ENCODE peak calls at places on chromosomes 11 and 22, in six cellular contexts. A is H9; Z is kidney epithelial cell; X is DMS53; B is C1 segment of cervical spinal cord; D is activated CD8-positive, alpha-beta T cell treated with anti-CD3 and anti-CD28 coated beads for 36 hours. W is an unnamed sample.

GRCh38 chr11:35723493-35724284 is 61.1 kb downstream of the TRIM44 start:
- DNase-seq in X (no peak), A (no peak), D (no peak), Z (no peak), B (no peak), W (no peak)

GRCh38 chr22:50396751-50397370 is 53.7 kb downstream of the PPP6R2 start:
- DNase-seq in D (no peak), A (no peak), B (no peak), Z (no peak), X (peak; percentile 22), W (no peak)

GRCh38 chr11:76669901-76670474 is 559 bp downstream of the LRRC32 start:
- DNase-seq in D (no peak), Z (peak; percentile 39), A (no peak), X (peak; percentile 53), B (no peak), W (peak; percentile 44)

GRCh38 chr22:46996595-46997310 is 234.3 kb downstream of the TBC1D22A start:
- DNase-seq in B (no peak), D (no peak), A (no peak), Z (no peak), X (no peak), W (peak; percentile 30)

GRCh38 chr11:11155962-11156815 is 196.9 kb downstream of the CSNK2A3 start:
- DNase-seq in X (peak; percentile 38), A (peak; percentile 90), Z (no peak), B (no peak), D (peak; percentile 56), W (no peak)

GRCh38 chr11:42870480-42870879 is 441.3 kb upstream of the API5 start:
- DNase-seq in A (no peak), X (no peak), Z (no peak), B (no peak), D (no peak), W (no peak)

GRCh38 chr22:42961815-42962214 is 53.1 kb downstream of the PACSIN2 start:
- DNase-seq in A (no peak), B (no peak), D (no peak), X (no peak), Z (no peak), W (no peak)

GRCh38 chr22:46087816-46088277 is 62.5 kb upstream of the PPARA start:
- DNase-seq in X (peak; percentile 19), D (no peak), B (peak; percentile 89), Z (no peak), A (no peak), W (no peak)

GRCh38 chr11:71946144-71946571 is 17.3 kb downstream of the RNF121 start:
- DNase-seq in A (no peak), X (no peak), Z (peak; percentile 84), D (no peak), B (no peak), W (no peak)

GRCh38 chr11:3001496-3001895 is 9.4 kb upstream of the NAP1L4 start:
- DNase-seq in X (no peak), Z (no peak), B (no peak), A (no peak), D (no peak), W (no peak)

GRCh38 chr11:100687630-100688395 is 725 bp downstream of the ARHGAP42 start:
- DNase-seq in X (peak; percentile 81), D (peak; percentile 29), B (peak; percentile 8), Z (peak; percentile 73), A (peak; percentile 79), W (no peak)

GRCh38 chr11:111954154-111954553 is 17.0 kb downstream of the DIXDC1 start:
- DNase-seq in Z (no peak), B (no peak), X (no peak), D (no peak), A (no peak), W (no peak)

GRCh38 chr11:10301656-10302293 is 3.1 kb upstream of the ADM start:
- DNase-seq in Z (no peak), D (no peak), A (no peak), B (no peak), X (no peak), W (no peak)

GRCh38 chr11:5364214-5364613 is 12.9 kb downstream of the OR51B6 start:
- DNase-seq in D (no peak), A (no peak), X (no peak), B (no peak), Z (peak; percentile 16), W (no peak)

GRCh38 chr11:76048763-76049162 is 157.5 kb downstream of the WNT11 start:
- DNase-seq in X (peak; percentile 90), D (peak; percentile 50), B (no peak), Z (no peak), A (no peak), W (no peak)

GRCh38 chr11:117443269-117444186 is 115.9 kb downstream of the CEP164 start:
- DNase-seq in A (peak; percentile 86), Z (no peak), X (peak; percentile 85), B (no peak), D (peak; percentile 25), W (peak; percentile 33)